ENCODE peak calls at places on chromosomes 2 and 18, in ten cellular contexts. Q, C, U, A, H, I, Z, F, J and G are unnamed samples.

GRCh38 chr18:13612111-13612997 is 114.0 kb downstream of the FAM210A start:
- DNase-seq in Q (peak), C (no peak), U (no peak), A (no peak), H (no peak), I (no peak), Z (no peak), F (peak), J (no peak), G (no peak)

GRCh38 chr18:74623047-74623816 is 25.6 kb downstream of the ZNF407 start:
- DNase-seq in Q (no peak), C (no peak), U (no peak), A (no peak), H (peak), I (no peak), Z (no peak), F (peak), J (peak), G (no peak)

GRCh38 chr18:69622192-69622591 is 221.5 kb downstream of the DOK6 start:
- DNase-seq in Q (no peak), C (no peak), U (no peak), A (no peak), H (no peak), I (no peak), Z (peak), F (no peak), J (no peak), G (no peak)

GRCh38 chr18:1511619-1512311 is 607.1 kb downstream of the ADCYAP1 start:
- DNase-seq in Q (no peak), C (no peak), U (no peak), A (no peak), H (peak), I (no peak), Z (no peak), F (no peak), J (peak), G (no peak)

GRCh38 chr2:148927010-148927409 is 52.0 kb downstream of the KIF5C start:
- DNase-seq in Q (peak), C (no peak), U (no peak), A (no peak), H (peak), I (no peak), Z (no peak), F (peak), J (no peak), G (no peak)

GRCh38 chr2:60271718-60272117 is 281.7 kb downstream of the BCL11A start:
- DNase-seq in Q (no peak), C (no peak), U (no peak), A (no peak), H (no peak), I (no peak), Z (no peak), F (no peak), J (no peak), G (no peak)

GRCh38 chr2:176001281-176001902 is 675 bp downstream of the LNPK start:
- DNase-seq in Q (peak), C (no peak), U (peak), A (peak), H (peak), I (peak), Z (peak), F (peak), J (peak), G (no peak)

GRCh38 chr2:35415282-35415681 is 940.3 kb upstream of the CRIM1 start:
- DNase-seq in Q (no peak), C (no peak), U (no peak), A (no peak), H (no peak), I (no peak), Z (no peak), F (no peak), J (no peak), G (no peak)

GRCh38 chr2:83370419-83370762 is 1088.7 kb downstream of the SUCLG1 start:
- DNase-seq in Q (no peak), C (no peak), U (no peak), A (no peak), H (no peak), I (no peak), Z (no peak), F (no peak), J (no peak), G (no peak)

GRCh38 chr18:3245185-3245564 is 2.4 kb upstream of the MYL12A start:
- DNase-seq in Q (no peak), C (no peak), U (no peak), A (no peak), H (no peak), I (no peak), Z (no peak), F (no peak), J (no peak), G (no peak)
- H3K4me3 ChIP-seq in Q (peak), C (peak), U (no peak), A (no peak), H (peak), I (peak), Z (no peak), F (peak), J (no peak), G (no peak)

DNA sequence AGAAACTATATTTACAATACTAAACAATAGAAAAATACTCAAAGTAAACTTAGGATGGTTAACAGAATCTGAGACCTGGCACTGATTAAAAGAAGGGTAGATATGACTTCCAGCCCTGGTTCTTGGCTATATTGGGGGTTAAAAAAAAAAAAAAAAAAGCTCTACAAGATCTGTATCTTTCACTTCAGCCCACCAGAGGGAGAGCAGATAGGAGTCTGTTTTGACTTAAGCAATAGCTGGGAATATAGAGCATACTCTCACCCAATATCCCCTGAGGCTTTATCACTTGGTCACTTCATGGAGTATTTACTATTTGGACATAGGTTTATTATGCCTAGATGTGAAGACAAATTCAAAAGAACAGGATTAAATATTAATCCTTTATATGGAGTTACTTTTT is 598.9 kb upstream of the LINC00305 start:
- DNase-seq in Q (no peak), C (no peak), U (no peak), A (no peak), H (no peak), I (no peak), Z (no peak), F (no peak), J (no peak), G (no peak)
- TF ChIP-seq CTCF in Q (no peak), C (no peak), U (no peak), A (no peak), H (no peak), I (no peak), Z (no peak), F (no peak), J (no peak), G (no peak)

GRCh38 chr2:128624425-128624795 is 305.7 kb upstream of the HS6ST1 start:
- DNase-seq in Q (no peak), C (no peak), U (peak), A (no peak), H (no peak), I (no peak), Z (no peak), F (no peak), J (no peak), G (no peak)
- H3K4me3 ChIP-seq in Q (no peak), C (no peak), U (no peak), A (no peak), H (no peak), I (no peak), Z (no peak), F (no peak), J (no peak), G (no peak)

DNA sequence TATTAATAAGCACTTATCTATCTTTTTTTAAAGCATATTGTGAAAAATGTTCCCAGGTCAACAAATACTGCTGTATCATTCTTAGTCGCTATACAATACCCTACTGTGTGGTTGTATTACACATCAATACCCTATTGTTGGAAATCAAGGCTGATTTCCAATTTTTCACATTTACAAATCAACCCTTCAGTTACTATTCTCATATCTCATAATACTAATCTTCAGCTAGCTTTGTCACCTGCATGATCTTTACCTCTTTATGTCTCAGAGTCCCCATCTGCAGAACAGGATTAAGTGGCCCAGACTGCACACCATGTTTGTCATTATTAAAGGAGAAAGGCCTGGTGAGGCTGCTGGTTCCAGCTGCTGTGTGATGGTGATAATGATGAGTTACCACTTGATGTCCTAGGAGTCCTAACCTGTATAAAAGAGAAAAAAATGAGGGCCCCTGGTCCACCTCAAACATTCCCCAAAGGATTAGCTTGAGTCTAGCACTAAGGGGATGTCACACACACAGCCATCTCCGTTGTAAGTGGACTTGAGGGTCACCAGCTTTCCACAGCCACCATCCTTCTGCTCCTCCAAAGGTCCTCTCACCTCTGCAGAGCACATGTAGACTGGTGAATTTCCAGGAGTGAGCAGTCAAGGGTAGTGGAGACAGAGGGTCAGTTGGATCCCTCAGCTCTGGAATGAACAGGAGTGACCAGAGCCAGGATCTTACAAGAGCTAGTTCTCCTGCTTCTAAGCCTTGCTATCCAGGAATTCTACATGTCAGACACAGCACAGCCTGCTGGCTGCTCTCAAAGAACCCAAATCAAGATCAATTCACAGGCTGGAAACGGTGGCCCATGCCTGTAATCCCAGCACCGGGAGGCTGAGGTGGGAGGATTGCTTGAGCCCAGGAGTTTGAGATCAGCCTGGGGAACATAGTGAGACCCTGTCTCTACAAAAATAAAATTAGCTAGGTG is 36.0 kb upstream of the BIN1 start:
- DNase-seq in Q (no peak), C (no peak), U (no peak), A (no peak), H (no peak), I (no peak), Z (no peak), F (no peak), J (no peak), G (no peak)
- TF ChIP-seq CTCF in Q (no peak), C (no peak), U (peak), A (no peak), H (no peak), I (no peak), Z (no peak), F (no peak), J (no peak), G (peak)

GRCh38 chr2:202583709-202584219 is 51.0 kb upstream of the FAM117B start:
- DNase-seq in Q (no peak), C (no peak), U (no peak), A (no peak), H (no peak), I (no peak), Z (no peak), F (no peak), J (no peak), G (no peak)

GRCh38 chr2:202592580-202592979 is 42.2 kb upstream of the FAM117B start:
- DNase-seq in Q (no peak), C (no peak), U (no peak), A (peak), H (no peak), I (no peak), Z (no peak), F (no peak), J (no peak), G (no peak)

GRCh38 chr2:202589582-202589949 is 45.2 kb upstream of the FAM117B start:
- DNase-seq in Q (no peak), C (no peak), U (no peak), A (no peak), H (no peak), I (no peak), Z (no peak), F (no peak), J (no peak), G (no peak)

DNA sequence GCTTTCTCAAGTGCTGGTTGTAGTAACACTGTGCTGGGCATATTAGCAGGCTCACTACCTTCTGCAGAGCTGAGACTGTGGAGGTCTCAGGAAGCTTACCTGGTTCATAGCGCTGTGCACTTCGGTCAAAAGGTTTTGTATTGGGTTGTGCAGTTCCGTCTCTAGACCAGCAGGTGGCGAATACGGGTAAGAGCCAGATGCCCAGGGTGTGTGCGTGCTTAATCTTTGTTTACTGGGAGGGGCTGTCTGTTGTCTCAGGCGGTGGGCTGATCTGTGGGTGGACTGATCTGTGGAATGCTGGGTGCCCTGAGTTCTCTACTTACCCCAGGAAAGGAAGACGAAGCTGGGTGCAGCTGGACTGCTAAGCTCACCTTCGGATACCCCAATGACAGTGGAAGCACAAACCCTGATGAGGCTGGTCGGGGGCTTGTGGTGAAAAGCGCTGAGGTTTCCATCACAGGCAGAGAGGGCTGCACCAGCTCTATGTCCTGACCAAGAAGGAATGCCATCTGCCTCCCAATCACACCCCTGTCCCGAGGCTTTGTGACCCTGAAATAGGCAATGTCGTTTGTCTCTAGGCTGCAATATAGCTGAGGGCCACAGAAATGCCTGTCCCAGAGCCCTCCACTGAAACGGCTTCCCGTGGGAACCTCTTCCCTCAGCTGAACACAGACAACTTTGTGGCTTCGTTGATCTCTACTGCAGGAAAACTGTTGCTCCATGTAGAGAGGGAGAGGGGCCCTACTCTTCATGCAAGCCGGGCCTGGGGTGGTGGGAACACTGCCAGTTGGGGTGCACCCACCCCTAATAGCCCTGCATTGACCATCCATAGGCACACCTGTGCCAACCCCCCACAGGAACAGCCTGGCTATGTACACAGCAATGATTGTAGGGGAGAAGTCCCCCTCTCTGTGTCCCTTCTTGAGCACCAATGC is 45.9 kb upstream of the FAM117B start:
- DNase-seq in Q (peak), C (peak), U (peak), A (peak), H (peak), I (peak), Z (peak), F (peak), J (peak), G (peak)
- H3K4me3 ChIP-seq in Q (no peak), C (no peak), U (no peak), A (no peak), H (no peak), I (no peak), Z (peak), F (no peak), J (no peak), G (peak)

GRCh38 chr2:100422320-100422719 is 4.9 kb upstream of the CHST10 start:
- DNase-seq in Q (peak), C (no peak), U (peak), A (peak), H (peak), I (no peak), Z (peak), F (no peak), J (peak), G (no peak)
- TF ChIP-seq CTCF in Q (peak), C (peak), U (peak), A (peak), H (peak), I (peak), Z (peak), F (no peak), J (peak), G (peak)

GRCh38 chr18:35582310-35582682 is 756 bp downstream of the GALNT1 start:
- DNase-seq in Q (peak), C (no peak), U (no peak), A (no peak), H (peak), I (no peak), Z (peak), F (no peak), J (no peak), G (no peak)

GRCh38 chr18:35580748-35581534 is 599 bp upstream of the GALNT1 start:
- DNase-seq in Q (peak), C (no peak), U (peak), A (peak), H (peak), I (peak), Z (peak), F (peak), J (peak), G (peak)

GRCh38 chr18:35581555-35582309 is at the start of gene GALNT1:
- DNase-seq in Q (peak), C (no peak), U (no peak), A (no peak), H (peak), I (peak), Z (peak), F (peak), J (peak), G (no peak)

GRCh38 chr18:35585608-35586007 is 4.1 kb downstream of the GALNT1 start:
- DNase-seq in Q (no peak), C (no peak), U (no peak), A (no peak), H (no peak), I (no peak), Z (no peak), F (no peak), J (no peak), G (no peak)

GRCh38 chr18:35582899-35583558 is 1.5 kb downstream of the GALNT1 start:
- DNase-seq in Q (peak), C (no peak), U (peak), A (peak), H (peak), I (no peak), Z (peak), F (no peak), J (peak), G (peak)
- H3K4me3 ChIP-seq in Q (no peak), C (peak), U (peak), A (peak), H (peak), I (no peak), Z (peak), F (no peak), J (peak), G (peak)

DNA sequence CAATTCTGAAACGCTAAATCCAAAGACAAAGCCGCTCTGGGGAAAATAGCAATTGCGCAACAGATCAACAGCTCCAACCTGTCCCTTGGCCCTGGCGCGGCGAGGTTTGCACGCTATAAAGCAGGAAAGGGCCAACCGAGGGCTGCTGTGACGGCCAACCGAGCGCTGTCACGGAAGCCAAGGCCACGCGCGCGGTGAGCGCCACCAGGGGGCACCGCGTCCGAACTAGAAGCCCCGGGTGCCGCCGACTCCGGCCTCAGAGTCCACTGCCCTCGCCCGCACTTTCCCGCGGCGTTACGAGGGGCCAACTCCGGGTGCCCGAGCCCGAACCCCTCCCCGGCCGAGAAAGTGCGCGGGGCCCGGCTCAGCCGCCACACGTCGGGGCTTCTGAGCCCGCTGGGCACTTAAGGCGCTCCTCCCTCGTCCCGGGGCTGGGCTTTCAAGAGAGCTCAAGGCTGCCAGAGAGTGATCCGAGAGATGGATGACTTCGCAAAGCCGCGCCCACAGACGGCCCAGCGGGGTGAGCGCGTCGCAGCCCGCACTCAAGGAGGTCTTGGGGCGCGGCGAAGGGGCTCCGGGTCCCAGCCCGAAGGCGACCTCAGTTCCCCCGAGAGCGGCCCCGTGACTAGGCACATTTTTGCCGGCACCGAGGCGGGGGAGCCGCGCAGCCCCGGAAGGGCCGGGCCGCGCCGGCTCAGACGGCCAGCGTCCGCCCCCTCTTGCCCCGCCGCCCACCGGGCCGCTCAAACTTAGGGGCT is 897 bp downstream of the NFE2L2 start:
- DNase-seq in Q (peak), C (peak), U (peak), A (peak), H (peak), I (peak), Z (peak), F (peak), J (peak), G (peak)
- TF ChIP-seq CTCF in Q (peak), C (peak), U (peak), A (peak), H (peak), I (peak), Z (peak), F (peak), J (peak), G (peak)

GRCh38 chr2:71001592-71002570 is 7.2 kb upstream of the TEX261 start:
- DNase-seq in Q (no peak), C (no peak), U (no peak), A (no peak), H (no peak), I (no peak), Z (no peak), F (no peak), J (no peak), G (no peak)
- H3K4me3 ChIP-seq in Q (no peak), C (no peak), U (no peak), A (no peak), H (no peak), I (no peak), Z (no peak), F (no peak), J (no peak), G (no peak)